ENCODE peak calls at places on chromosomes 4 and X, in ten cellular contexts. One of them, this sample, is unnamed.

GRCh38 chrX:47991263-47992092 is 12.3 kb downstream of the ZNF182 start:
- DNase-seq in mammary epithelial cell: peak
- DNase-seq in foreskin fibroblast: peak
- DNase-seq in HL-60: no peak
- DNase-seq in B cell: no peak
- DNase-seq in Panc1: no peak
- DNase-seq in tibial nerve: no peak
- DNase-seq in nephron progenitor cell: no peak
- DNase-seq in H9: no peak
- DNase-seq in lung: no peak
- DNase-seq in this sample: no peak

GRCh38 chr4:111839186-111839585 is 306.1 kb upstream of the FAM241A start:
- DNase-seq in H9: no peak
- DNase-seq in Panc1: no peak
- DNase-seq in tibial nerve: no peak
- DNase-seq in lung: no peak
- DNase-seq in B cell: no peak
- DNase-seq in foreskin fibroblast: no peak
- DNase-seq in mammary epithelial cell: no peak
- DNase-seq in nephron progenitor cell: no peak
- DNase-seq in HL-60: no peak
- DNase-seq in this sample: no peak

GRCh38 chr4:337143-337931 is at the start of gene ZNF141:
- DNase-seq in tibial nerve: peak
- DNase-seq in mammary epithelial cell: peak
- DNase-seq in foreskin fibroblast: peak
- DNase-seq in nephron progenitor cell: peak
- DNase-seq in B cell: peak
- DNase-seq in lung: peak
- DNase-seq in Panc1: no peak
- DNase-seq in H9: peak
- DNase-seq in HL-60: peak
- DNase-seq in this sample: peak

GRCh38 chrX:17597836-17598434 is 139.4 kb upstream of the SCML1 start:
- DNase-seq in H9: no peak
- DNase-seq in Panc1: no peak
- DNase-seq in mammary epithelial cell: no peak
- DNase-seq in foreskin fibroblast: no peak
- DNase-seq in B cell: no peak
- DNase-seq in tibial nerve: peak
- DNase-seq in nephron progenitor cell: no peak
- DNase-seq in lung: peak
- DNase-seq in HL-60: no peak
- DNase-seq in this sample: no peak

GRCh38 chr4:145937021-145937861 is 1.4 kb downstream of the ZNF827 start:
- DNase-seq in Panc1: no peak
- DNase-seq in nephron progenitor cell: peak
- DNase-seq in mammary epithelial cell: peak
- DNase-seq in lung: peak
- DNase-seq in B cell: no peak
- DNase-seq in HL-60: no peak
- DNase-seq in tibial nerve: peak
- DNase-seq in foreskin fibroblast: peak
- DNase-seq in H9: peak
- DNase-seq in this sample: no peak

GRCh38 chrX:109847257-109848187 is 114.5 kb upstream of the ACSL4 start:
- DNase-seq in lung: no peak
- DNase-seq in foreskin fibroblast: peak
- DNase-seq in tibial nerve: peak
- DNase-seq in B cell: no peak
- DNase-seq in nephron progenitor cell: no peak
- DNase-seq in H9: no peak
- DNase-seq in HL-60: no peak
- DNase-seq in mammary epithelial cell: peak
- DNase-seq in Panc1: no peak
- DNase-seq in this sample: peak

GRCh38 chr4:20901851-20902250 is 201.6 kb downstream of the PACRGL start:
- DNase-seq in HL-60: no peak
- DNase-seq in H9: no peak
- DNase-seq in B cell: no peak
- DNase-seq in nephron progenitor cell: no peak
- DNase-seq in tibial nerve: no peak
- DNase-seq in mammary epithelial cell: no peak
- DNase-seq in lung: no peak
- DNase-seq in foreskin fibroblast: no peak
- DNase-seq in Panc1: no peak
- DNase-seq in this sample: no peak

GRCh38 chr4:154953691-154954090 is 172.6 kb downstream of the RBM46 start:
- DNase-seq in lung: no peak
- DNase-seq in foreskin fibroblast: no peak
- DNase-seq in nephron progenitor cell: no peak
- DNase-seq in tibial nerve: no peak
- DNase-seq in mammary epithelial cell: no peak
- DNase-seq in B cell: no peak
- DNase-seq in HL-60: no peak
- DNase-seq in H9: no peak
- DNase-seq in Panc1: no peak
- DNase-seq in this sample: no peak

GRCh38 chrX:153684447-153685178 is 3.1 kb upstream of the SLC6A8 start:
- DNase-seq in B cell: no peak
- DNase-seq in Panc1: no peak
- DNase-seq in lung: no peak
- DNase-seq in tibial nerve: no peak
- DNase-seq in nephron progenitor cell: no peak
- DNase-seq in H9: peak
- DNase-seq in mammary epithelial cell: no peak
- DNase-seq in foreskin fibroblast: no peak
- DNase-seq in HL-60: no peak
- DNase-seq in this sample: no peak

GRCh38 chr4:9949573-9949972 is 71.7 kb downstream of the SLC2A9 start:
- DNase-seq in B cell: no peak
- DNase-seq in H9: no peak
- DNase-seq in mammary epithelial cell: no peak
- DNase-seq in Panc1: no peak
- DNase-seq in lung: no peak
- DNase-seq in nephron progenitor cell: no peak
- DNase-seq in foreskin fibroblast: no peak
- DNase-seq in tibial nerve: no peak
- DNase-seq in HL-60: no peak
- DNase-seq in this sample: no peak

GRCh38 chr4:6109842-6110560 is 90.3 kb downstream of the JAKMIP1 start:
- DNase-seq in nephron progenitor cell: no peak
- DNase-seq in tibial nerve: no peak
- DNase-seq in H9: peak
- DNase-seq in foreskin fibroblast: no peak
- DNase-seq in Panc1: no peak
- DNase-seq in B cell: no peak
- DNase-seq in HL-60: no peak
- DNase-seq in lung: no peak
- DNase-seq in mammary epithelial cell: peak
- DNase-seq in this sample: no peak

GRCh38 chr4:77172336-77172735 is 15.3 kb downstream of the CCNG2 start:
- DNase-seq in foreskin fibroblast: peak
- DNase-seq in nephron progenitor cell: no peak
- DNase-seq in tibial nerve: no peak
- DNase-seq in lung: no peak
- DNase-seq in mammary epithelial cell: peak
- DNase-seq in Panc1: no peak
- DNase-seq in HL-60: no peak
- DNase-seq in B cell: no peak
- DNase-seq in H9: no peak
- DNase-seq in this sample: peak

GRCh38 chrX:68584221-68584620 is 63.2 kb upstream of the STARD8 start:
- DNase-seq in Panc1: no peak
- DNase-seq in foreskin fibroblast: no peak
- DNase-seq in HL-60: no peak
- DNase-seq in H9: no peak
- DNase-seq in nephron progenitor cell: no peak
- DNase-seq in B cell: no peak
- DNase-seq in tibial nerve: no peak
- DNase-seq in lung: no peak
- DNase-seq in mammary epithelial cell: no peak
- DNase-seq in this sample: no peak

GRCh38 chr4:5757091-5757490 is 46.1 kb downstream of the EVC start:
- DNase-seq in foreskin fibroblast: no peak
- DNase-seq in tibial nerve: no peak
- DNase-seq in HL-60: no peak
- DNase-seq in mammary epithelial cell: no peak
- DNase-seq in H9: no peak
- DNase-seq in B cell: no peak
- DNase-seq in nephron progenitor cell: no peak
- DNase-seq in Panc1: no peak
- DNase-seq in lung: no peak
- DNase-seq in this sample: no peak

GRCh38 chr4:53505947-53506346 is 85.3 kb downstream of the LNX1 start:
- DNase-seq in foreskin fibroblast: peak
- DNase-seq in mammary epithelial cell: no peak
- DNase-seq in HL-60: no peak
- DNase-seq in Panc1: no peak
- DNase-seq in tibial nerve: no peak
- DNase-seq in nephron progenitor cell: no peak
- DNase-seq in H9: no peak
- DNase-seq in lung: no peak
- DNase-seq in B cell: no peak
- DNase-seq in this sample: no peak

GRCh38 chr4:156638925-156639605 is 332.5 kb downstream of the PDGFC start:
- DNase-seq in H9: no peak
- DNase-seq in nephron progenitor cell: no peak
- DNase-seq in tibial nerve: no peak
- DNase-seq in B cell: no peak
- DNase-seq in Panc1: no peak
- DNase-seq in foreskin fibroblast: no peak
- DNase-seq in mammary epithelial cell: no peak
- DNase-seq in lung: no peak
- DNase-seq in HL-60: no peak
- DNase-seq in this sample: peak

GRCh38 chr4:24368801-24369200 is 215.6 kb downstream of the DHX15 start:
- DNase-seq in B cell: no peak
- DNase-seq in nephron progenitor cell: no peak
- DNase-seq in HL-60: no peak
- DNase-seq in lung: no peak
- DNase-seq in foreskin fibroblast: no peak
- DNase-seq in tibial nerve: no peak
- DNase-seq in H9: no peak
- DNase-seq in Panc1: no peak
- DNase-seq in mammary epithelial cell: no peak
- DNase-seq in this sample: no peak

DNA sequence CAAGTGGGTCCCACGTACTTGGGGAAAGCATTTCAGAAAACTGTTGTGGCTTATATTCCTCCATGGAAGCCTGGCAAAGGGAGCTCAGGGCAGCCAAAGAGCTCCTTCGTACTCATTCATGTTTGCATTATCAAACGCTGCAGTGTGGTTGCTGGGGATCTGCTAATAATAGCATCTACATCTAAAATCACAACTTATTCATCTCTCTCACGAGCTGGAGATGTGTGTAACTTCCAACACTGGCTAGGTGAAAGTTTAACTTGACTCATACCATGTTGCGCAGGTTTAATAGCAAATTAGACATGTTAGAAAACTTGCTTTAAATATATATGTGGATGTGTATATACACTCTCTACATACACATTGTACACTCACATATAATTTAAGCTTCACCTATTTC is 415.1 kb downstream of the AFF2 start:
- DNase-seq in lung: no peak
- DNase-seq in foreskin fibroblast: no peak
- DNase-seq in nephron progenitor cell: no peak
- DNase-seq in HL-60: no peak
- DNase-seq in mammary epithelial cell: no peak
- DNase-seq in tibial nerve: no peak
- DNase-seq in B cell: no peak
- DNase-seq in H9: no peak
- DNase-seq in Panc1: no peak
- DNase-seq in this sample: no peak
- TF ChIP-seq CTCF in lung: no peak
- TF ChIP-seq CTCF in foreskin fibroblast: no peak
- TF ChIP-seq CTCF in nephron progenitor cell: no peak
- TF ChIP-seq CTCF in HL-60: no peak
- TF ChIP-seq CTCF in mammary epithelial cell: no peak
- TF ChIP-seq CTCF in tibial nerve: no peak
- TF ChIP-seq CTCF in B cell: no peak
- TF ChIP-seq CTCF in H9: no peak
- TF ChIP-seq CTCF in Panc1: no peak
- TF ChIP-seq CTCF in this sample: no peak

GRCh38 chrX:28586891-28587635 is at the start of gene IL1RAPL1:
- DNase-seq in HL-60: no peak
- DNase-seq in lung: no peak
- DNase-seq in foreskin fibroblast: no peak
- DNase-seq in H9: no peak
- DNase-seq in mammary epithelial cell: peak
- DNase-seq in nephron progenitor cell: peak
- DNase-seq in Panc1: no peak
- DNase-seq in tibial nerve: no peak
- DNase-seq in B cell: no peak
- DNase-seq in this sample: no peak
- TF ChIP-seq CTCF in HL-60: no peak
- TF ChIP-seq CTCF in lung: no peak
- TF ChIP-seq CTCF in foreskin fibroblast: no peak
- TF ChIP-seq CTCF in H9: peak
- TF ChIP-seq CTCF in mammary epithelial cell: no peak
- TF ChIP-seq CTCF in nephron progenitor cell: no peak
- TF ChIP-seq CTCF in Panc1: peak
- TF ChIP-seq CTCF in tibial nerve: peak
- TF ChIP-seq CTCF in B cell: no peak
- TF ChIP-seq CTCF in this sample: peak

DNA sequence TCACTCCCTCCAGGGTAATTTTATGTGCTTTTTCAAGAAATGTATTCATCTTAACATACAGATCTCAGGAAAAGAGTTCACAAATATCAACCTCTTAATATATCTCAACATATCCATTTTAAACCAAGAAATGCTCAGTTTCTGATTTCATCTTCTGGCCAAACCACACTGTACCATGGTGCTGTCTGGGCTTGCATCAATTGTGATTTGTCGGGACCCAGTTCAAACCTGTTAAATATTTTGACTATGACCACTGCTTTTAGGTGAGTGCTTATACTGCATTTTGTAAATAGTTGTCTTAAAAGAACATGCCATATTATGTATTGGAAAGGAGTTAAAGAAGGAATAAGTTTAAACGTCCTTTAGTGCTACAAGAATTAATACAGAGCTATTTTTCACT is 352.1 kb downstream of the SPOCK3 start:
- DNase-seq in nephron progenitor cell: no peak
- DNase-seq in lung: no peak
- DNase-seq in tibial nerve: no peak
- DNase-seq in foreskin fibroblast: no peak
- DNase-seq in HL-60: no peak
- DNase-seq in H9: no peak
- DNase-seq in Panc1: no peak
- DNase-seq in mammary epithelial cell: peak
- DNase-seq in B cell: no peak
- DNase-seq in this sample: no peak
- TF ChIP-seq CTCF in nephron progenitor cell: no peak
- TF ChIP-seq CTCF in lung: no peak
- TF ChIP-seq CTCF in tibial nerve: no peak
- TF ChIP-seq CTCF in foreskin fibroblast: no peak
- TF ChIP-seq CTCF in HL-60: no peak
- TF ChIP-seq CTCF in H9: no peak
- TF ChIP-seq CTCF in Panc1: no peak
- TF ChIP-seq CTCF in mammary epithelial cell: no peak
- TF ChIP-seq CTCF in B cell: no peak
- TF ChIP-seq CTCF in this sample: no peak

DNA sequence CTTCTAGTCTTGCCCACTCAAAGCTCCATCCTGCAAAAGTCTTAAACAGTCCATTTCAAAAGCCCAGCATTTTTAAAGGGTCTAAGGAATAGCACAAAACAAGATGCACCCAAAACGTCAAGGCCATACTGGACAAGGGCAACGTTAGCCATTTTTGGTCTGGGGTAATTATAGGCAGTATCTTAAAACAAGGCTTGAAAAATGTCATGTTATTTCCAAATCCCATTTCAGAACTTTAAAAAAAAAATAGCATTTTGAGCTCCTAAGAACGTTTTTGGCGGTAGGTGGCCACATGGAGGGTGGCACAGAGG is 584 bp upstream of the TMEM165 start:
- DNase-seq in H9: no peak
- DNase-seq in HL-60: no peak
- DNase-seq in lung: no peak
- DNase-seq in tibial nerve: no peak
- DNase-seq in nephron progenitor cell: no peak
- DNase-seq in mammary epithelial cell: no peak
- DNase-seq in Panc1: no peak
- DNase-seq in B cell: no peak
- DNase-seq in foreskin fibroblast: no peak
- DNase-seq in this sample: no peak
- TF ChIP-seq CTCF in H9: no peak
- TF ChIP-seq CTCF in HL-60: no peak
- TF ChIP-seq CTCF in lung: no peak
- TF ChIP-seq CTCF in tibial nerve: peak
- TF ChIP-seq CTCF in nephron progenitor cell: no peak
- TF ChIP-seq CTCF in mammary epithelial cell: no peak
- TF ChIP-seq CTCF in Panc1: no peak
- TF ChIP-seq CTCF in B cell: no peak
- TF ChIP-seq CTCF in foreskin fibroblast: no peak
- TF ChIP-seq CTCF in this sample: peak

This sample was measured in AG09319.